ENCODE peak calls at places on chromosomes 4 and X, in four cellular contexts. D, A, P and N are unnamed samples.
A peak's percentile ranks its signal among the peaks of the same experiment; 100 is the strongest.

GRCh38 chrX:33188286-33188685 is 23.1 kb downstream of the DMD start:
- DNase-seq in P (no peak), A (no peak), D (no peak), N (no peak)

GRCh38 chr4:41424541-41424940 is 113.4 kb upstream of the LIMCH1 start:
- DNase-seq in D (no peak), A (no peak), P (no peak), N (no peak)

GRCh38 chr4:28354874-28355273 is 1494.2 kb downstream of the STIM2 start:
- DNase-seq in A (no peak), P (no peak), D (no peak), N (no peak)

GRCh38 chr4:120749445-120750151 is 172.9 kb downstream of the PRDM5 start:
- DNase-seq in D (no peak), A (peak; percentile 83), P (no peak), N (no peak)

GRCh38 chrX:12975999-12976558 is 1.2 kb downstream of the TMSB4X start:
- DNase-seq in A (no peak), D (peak; percentile 74), P (no peak), N (peak; percentile 67)

GRCh38 chr4:77821775-77822174 is 2.6 kb upstream of the CNOT6L start:
- DNase-seq in D (no peak), A (no peak), P (no peak), N (no peak)

GRCh38 chrX:16870861-16871584 is 861 bp upstream of the RBBP7 start:
- DNase-seq in P (no peak), A (no peak), D (peak; percentile 38), N (peak; percentile 29)

GRCh38 chr4:110088670-110089069 is 109.7 kb downstream of the ELOVL6 start:
- DNase-seq in P (no peak), D (peak; percentile 38), A (peak; percentile 23), N (no peak)

GRCh38 chrX:33969105-33969504 is 163.0 kb downstream of the FAM47A start:
- DNase-seq in P (no peak), A (no peak), D (no peak), N (no peak)

GRCh38 chrX:147550217-147550616 is 361.5 kb upstream of the FMR1 start:
- DNase-seq in D (peak; percentile 0), P (peak; percentile 1), A (no peak), N (peak; percentile 1)

GRCh38 chrX:49184294-49185061 is 1.7 kb downstream of the PRICKLE3 start:
- DNase-seq in D (peak; percentile 94), A (no peak), P (no peak), N (no peak)

GRCh38 chrX:39736219-39737211 is 361.2 kb downstream of the BCOR start:
- DNase-seq in D (no peak), P (no peak), A (no peak), N (peak; percentile 35)

GRCh38 chrX:14777484-14777883 is 95.4 kb downstream of the FANCB start:
- DNase-seq in A (no peak), P (no peak), D (no peak), N (no peak)

GRCh38 chrX:109925656-109926055 is 77.3 kb upstream of the TMEM164 start:
- DNase-seq in A (no peak), D (no peak), P (no peak), N (no peak)

GRCh38 chrX:109918753-109919152 is 84.2 kb upstream of the TMEM164 start:
- DNase-seq in P (no peak), D (no peak), A (no peak), N (no peak)

GRCh38 chrX:109922183-109922582 is 80.7 kb upstream of the TMEM164 start:
- DNase-seq in D (no peak), P (no peak), A (no peak), N (no peak)

GRCh38 chrX:109920325-109920724 is 82.6 kb upstream of the TMEM164 start:
- DNase-seq in P (no peak), D (peak; percentile 53), A (no peak), N (peak; percentile 38)

DNA sequence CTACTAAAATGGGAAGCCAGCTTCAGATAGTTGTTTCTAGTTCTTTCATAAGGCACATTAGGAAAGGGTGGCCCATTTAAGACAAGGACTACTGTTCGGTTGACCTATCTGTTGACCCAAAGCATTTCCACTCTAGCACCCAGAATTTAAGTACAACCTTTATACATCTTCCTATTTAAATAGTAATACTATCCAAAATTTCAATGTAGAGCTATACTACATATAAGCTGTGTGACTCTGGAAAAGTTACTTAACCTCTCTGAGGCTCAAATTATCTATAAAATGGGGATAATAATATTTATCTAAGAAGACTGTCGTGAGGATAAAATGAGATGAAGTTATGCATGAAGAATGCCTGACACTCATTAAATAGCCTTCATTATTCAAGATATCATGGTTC is 82.0 kb upstream of the TMEM164 start:
- DNase-seq in D (no peak), A (no peak), P (no peak), N (no peak)
- H3K27me3 ChIP-seq in D (no peaks in the 10 kb centered on the region), A (no peaks in the 10 kb centered on the region), P (no peaks in the 10 kb centered on the region), N (peaks cover 10% of the 10 kb centered on the region)

GRCh38 chr4:112532267-112532666 is 16.3 kb upstream of the NEUROG2 start:
- DNase-seq in P (no peak), A (no peak), D (no peak), N (no peak)
- TF ChIP-seq SMC3 in P (no peak), A (no peak), D (no peak), N (no peak)

DNA sequence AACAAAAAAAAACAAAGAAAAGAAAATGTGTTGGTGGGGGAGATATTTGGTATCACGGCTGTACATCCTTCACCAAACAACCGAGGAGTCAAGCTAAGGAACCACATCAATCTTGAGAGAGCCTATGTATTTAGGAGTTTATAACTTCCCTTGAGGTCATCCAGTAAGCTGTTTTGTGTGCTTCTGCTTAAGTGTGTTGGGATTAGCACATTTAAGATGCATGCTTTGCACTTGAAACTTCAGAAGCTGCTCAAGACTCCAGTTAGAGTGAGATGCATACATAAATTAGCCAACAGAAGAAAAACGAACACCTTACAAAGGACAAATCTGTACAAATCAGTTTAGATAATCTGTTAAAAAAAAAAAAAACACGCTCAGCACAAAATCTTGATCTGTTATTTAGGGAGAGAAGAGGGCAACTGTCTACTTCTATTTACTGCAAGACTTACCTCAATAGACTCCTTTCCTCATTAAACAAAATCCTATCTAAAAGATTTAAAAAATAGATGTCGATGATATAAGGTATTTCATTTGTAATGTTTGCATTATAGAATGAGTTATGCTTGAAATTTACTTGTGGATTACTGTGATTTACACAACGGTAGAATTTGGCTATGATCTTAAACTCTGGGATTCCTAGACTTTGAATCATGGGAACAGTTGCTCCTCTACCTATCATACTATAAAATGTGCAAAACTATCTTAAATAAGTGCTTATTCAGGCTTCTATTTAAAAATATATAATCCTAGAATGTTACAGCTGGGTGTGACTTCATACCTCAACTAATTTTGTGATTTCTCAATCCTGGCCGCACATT is 53.8 kb upstream of the NAP1L5 start:
- DNase-seq in A (no peak), D (no peak), P (no peak), N (no peak)
- TF ChIP-seq NFIC in A (no peak), D (no peak), P (no peak), N (no peak)

DNA sequence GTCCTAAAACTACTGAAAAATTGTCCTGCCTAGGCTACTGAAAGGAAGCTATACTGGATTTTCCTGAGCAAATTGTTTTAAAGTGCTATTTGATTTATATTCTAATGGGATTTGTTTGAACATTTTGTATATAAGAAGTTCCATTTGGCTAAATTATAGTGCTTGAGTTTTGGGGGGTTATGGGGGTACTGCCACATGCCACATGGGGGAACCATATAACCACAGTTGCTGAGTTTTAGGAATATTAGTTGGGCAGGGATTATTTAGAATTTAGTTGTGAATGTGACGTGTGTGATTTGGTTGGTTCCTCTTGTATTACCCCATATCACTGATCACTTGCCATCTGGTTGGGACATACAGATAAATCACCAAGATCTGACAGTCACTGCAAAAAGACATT is 224.5 kb upstream of the TAPT1 start:
- DNase-seq in A (no peak), D (no peak), P (no peak), N (peak; percentile 8)
- H3K27me3 ChIP-seq in A (no peaks in the 10 kb centered on the region), D (no peaks in the 10 kb centered on the region), P (no peaks in the 10 kb centered on the region), N (no peaks in the 10 kb centered on the region)